ENCODE peak calls at places on chromosomes 6 and 20, in seven cellular contexts. F is fibroblast of the aortic adventitia, W is GM20000, E is HFFc6, K is A549, M is coronary artery, V is stomach. X is an unnamed sample.

GRCh38 chr6:143279385-143279784 is 171.1 kb downstream of the ADAT2 start:
- DNase-seq in V (no peak), K (peak; percentile 26), F (peak; percentile 12), M (no peak), E (no peak), W (peak; percentile 28), X (peak; percentile 30)

GRCh38 chr6:83758533-83758932 is 49.6 kb upstream of the SNAP91 start:
- DNase-seq in F (no peak), W (no peak), M (no peak), E (no peak), V (no peak), K (no peak), X (no peak)

GRCh38 chr6:121033091-121033490 is 301.2 kb downstream of the TBC1D32 start:
- DNase-seq in F (no peak), M (no peak), V (no peak), K (no peak), W (no peak), E (no peak), X (no peak)

GRCh38 chr20:63653041-63653973 is at the start of gene STMN3:
- DNase-seq in V (peak; percentile 84), E (peak; percentile 41), W (peak; percentile 87), M (peak; percentile 85), K (peak; percentile 74), F (peak; percentile 87), X (peak; percentile 87)

GRCh38 chr6:38459291-38459690 is 180.4 kb downstream of the BTBD9 start:
- DNase-seq in W (no peak), V (no peak), M (no peak), F (peak; percentile 7), E (no peak), K (peak; percentile 1), X (no peak)

GRCh38 chr6:150395388-150396009 is 26.7 kb downstream of the IYD start:
- DNase-seq in V (no peak), K (peak; percentile 61), E (peak; percentile 52), M (no peak), W (peak; percentile 55), F (peak; percentile 65), X (peak; percentile 52)

GRCh38 chr20:3786126-3786484 is 435 bp downstream of the CENPB start:
- DNase-seq in K (peak; percentile 80), E (peak; percentile 51), V (peak; percentile 45), M (no peak), W (peak; percentile 73), F (peak; percentile 58), X (peak; percentile 54)

GRCh38 chr6:128307671-128308070 is 212.7 kb downstream of the PTPRK start:
- DNase-seq in K (no peak), W (no peak), M (no peak), F (peak; percentile 13), E (no peak), V (no peak), X (no peak)

GRCh38 chr6:129390900-129391299 is 319.1 kb downstream of the ARHGAP18 start:
- DNase-seq in K (no peak), V (no peak), M (no peak), F (no peak), W (no peak), E (no peak), X (no peak)

GRCh38 chr6:143288923-143289322 is 161.6 kb downstream of the ADAT2 start:
- DNase-seq in V (no peak), E (no peak), K (no peak), F (no peak), M (no peak), W (no peak), X (no peak)

GRCh38 chr6:127206531-127207065 is 60.1 kb upstream of the RNF146 start:
- DNase-seq in M (no peak), F (no peak), V (no peak), E (peak; percentile 26), K (no peak), W (no peak), X (no peak)

GRCh38 chr6:166502453-166502852 is 84.0 kb downstream of the RAMACL start:
- DNase-seq in W (no peak), E (no peak), F (no peak), V (no peak), M (no peak), K (no peak), X (no peak)

GRCh38 chr6:87364602-87365252 is 20.1 kb downstream of the C6orf163 start:
- DNase-seq in K (no peak), V (no peak), F (no peak), E (no peak), M (no peak), W (no peak), X (no peak)

DNA sequence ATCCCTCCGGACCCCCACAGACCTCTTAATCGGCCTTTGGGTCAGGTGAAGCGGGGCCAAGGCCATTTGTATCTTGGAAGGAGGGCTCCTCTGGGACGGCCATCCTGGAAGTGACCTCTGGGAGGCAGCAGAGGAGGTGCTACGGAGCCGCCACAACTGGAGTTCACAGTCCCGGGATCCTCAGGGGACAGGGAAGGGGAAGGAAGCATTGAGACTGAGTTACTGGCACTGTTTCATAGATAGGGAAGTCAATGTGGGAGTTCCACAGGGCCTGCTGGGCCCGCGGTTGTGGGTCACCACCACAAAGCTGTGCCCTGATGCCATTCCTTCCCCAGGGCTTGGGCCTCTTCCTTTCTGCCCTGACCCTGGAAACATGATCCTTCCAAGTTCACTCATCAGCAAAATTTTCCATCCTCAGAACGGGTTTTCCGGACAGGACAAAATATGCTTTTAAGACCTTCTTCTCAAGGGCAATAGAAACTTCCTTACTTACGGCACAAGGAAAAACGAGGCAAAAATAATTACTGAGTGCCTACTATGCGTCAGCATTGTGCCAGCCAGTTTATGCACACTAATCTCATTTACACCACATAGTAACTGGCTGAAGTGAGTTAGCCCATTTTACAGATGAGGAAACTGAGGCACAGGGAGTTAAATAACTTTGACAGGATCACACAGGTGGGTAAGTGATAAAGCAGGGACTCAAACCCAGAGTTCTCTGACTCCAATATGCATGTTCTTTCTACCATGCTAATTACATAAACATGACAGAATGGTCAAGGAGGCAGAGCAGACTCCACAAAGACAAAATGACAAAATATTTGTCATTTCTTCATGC is 143.8 kb downstream of the UNC5CL start:
- DNase-seq in V (peak; percentile 59), E (peak; percentile 64), F (peak; percentile 44), K (peak; percentile 76), W (no peak), M (peak; percentile 67), X (peak; percentile 69)
- TF ChIP-seq CTCF in V (peak; percentile 43), E (peak; percentile 81), F (peak; percentile 66), K (peak; percentile 64), W (no peak), M (peak; percentile 38), X (peak; percentile 49)

GRCh38 chr6:56481957-56482356 is 160.7 kb downstream of the DST start:
- DNase-seq in K (no peak), E (no peak), V (no peak), W (no peak), M (no peak), F (no peak), X (no peak)

GRCh38 chr6:56478202-56478601 is 164.5 kb downstream of the DST start:
- DNase-seq in F (no peak), W (no peak), K (no peak), V (no peak), E (no peak), M (no peak), X (no peak)

GRCh38 chr6:56480246-56480645 is 162.4 kb downstream of the DST start:
- DNase-seq in F (no peak), V (no peak), E (no peak), W (no peak), M (no peak), K (no peak), X (no peak)

GRCh38 chr6:56477241-56477640 is 165.4 kb downstream of the DST start:
- DNase-seq in K (no peak), M (no peak), V (no peak), E (no peak), F (no peak), W (no peak), X (no peak)

DNA sequence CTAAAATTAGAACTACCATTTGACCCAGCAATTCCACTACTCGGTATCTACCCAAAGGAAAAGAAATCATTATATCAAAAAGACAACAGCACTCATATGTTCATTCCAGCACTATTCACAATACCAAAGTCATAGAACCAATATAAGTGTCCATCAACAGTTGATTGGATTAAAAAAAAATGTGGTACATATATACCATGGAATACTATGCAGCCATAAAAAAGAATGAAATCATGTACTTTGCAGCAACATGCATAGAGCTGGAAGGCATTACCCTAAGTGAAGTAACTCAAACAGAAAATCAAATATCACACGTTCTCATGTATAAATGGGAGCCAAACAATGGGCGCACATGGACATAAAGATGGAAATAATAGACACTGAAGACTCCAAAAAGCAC is 163.3 kb downstream of the DST start:
- DNase-seq in M (no peak), E (no peak), V (no peak), W (no peak), K (no peak), F (no peak), X (no peak)
- TF ChIP-seq CTCF in M (no peak), E (no peak), V (no peak), W (no peak), K (no peak), F (no peak), X (no peak)

DNA sequence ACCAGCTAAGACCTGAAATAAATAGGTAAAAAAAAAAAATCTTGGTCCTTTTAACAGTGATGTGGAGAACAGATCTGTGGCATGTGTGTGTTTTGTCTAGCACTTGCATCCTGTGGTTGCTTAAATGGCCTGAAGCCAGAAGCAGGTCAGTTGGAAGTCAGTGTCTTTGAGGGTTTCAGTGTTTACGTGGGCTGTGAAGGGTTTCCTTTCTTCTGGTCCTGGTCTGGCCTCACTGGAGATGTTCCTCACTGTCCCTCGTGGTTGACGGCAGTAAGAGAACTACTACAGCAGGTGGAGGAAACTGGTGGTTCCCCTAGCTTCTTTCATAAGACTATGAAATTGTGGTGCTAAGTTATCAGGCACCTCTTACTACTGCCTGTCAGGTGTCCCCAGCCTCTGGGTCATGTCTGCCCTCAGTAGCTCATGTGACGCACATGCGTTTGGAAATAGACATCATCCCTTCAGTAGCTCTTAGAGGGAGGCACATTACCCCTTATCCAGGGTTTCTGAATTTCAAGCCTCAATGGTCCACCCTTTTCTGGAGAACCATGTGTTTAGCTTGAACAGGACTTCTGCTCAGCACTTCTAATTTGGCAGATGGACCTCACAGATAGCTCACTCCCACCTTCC is 59.4 kb upstream of the SCP2D1 start:
- DNase-seq in E (no peak), M (no peak), W (peak; percentile 72), F (no peak), K (no peak), V (no peak), X (no peak)
- TF ChIP-seq CTCF in E (no peak), M (no peak), W (no peak), F (no peak), K (no peak), V (no peak), X (no peak)

DNA sequence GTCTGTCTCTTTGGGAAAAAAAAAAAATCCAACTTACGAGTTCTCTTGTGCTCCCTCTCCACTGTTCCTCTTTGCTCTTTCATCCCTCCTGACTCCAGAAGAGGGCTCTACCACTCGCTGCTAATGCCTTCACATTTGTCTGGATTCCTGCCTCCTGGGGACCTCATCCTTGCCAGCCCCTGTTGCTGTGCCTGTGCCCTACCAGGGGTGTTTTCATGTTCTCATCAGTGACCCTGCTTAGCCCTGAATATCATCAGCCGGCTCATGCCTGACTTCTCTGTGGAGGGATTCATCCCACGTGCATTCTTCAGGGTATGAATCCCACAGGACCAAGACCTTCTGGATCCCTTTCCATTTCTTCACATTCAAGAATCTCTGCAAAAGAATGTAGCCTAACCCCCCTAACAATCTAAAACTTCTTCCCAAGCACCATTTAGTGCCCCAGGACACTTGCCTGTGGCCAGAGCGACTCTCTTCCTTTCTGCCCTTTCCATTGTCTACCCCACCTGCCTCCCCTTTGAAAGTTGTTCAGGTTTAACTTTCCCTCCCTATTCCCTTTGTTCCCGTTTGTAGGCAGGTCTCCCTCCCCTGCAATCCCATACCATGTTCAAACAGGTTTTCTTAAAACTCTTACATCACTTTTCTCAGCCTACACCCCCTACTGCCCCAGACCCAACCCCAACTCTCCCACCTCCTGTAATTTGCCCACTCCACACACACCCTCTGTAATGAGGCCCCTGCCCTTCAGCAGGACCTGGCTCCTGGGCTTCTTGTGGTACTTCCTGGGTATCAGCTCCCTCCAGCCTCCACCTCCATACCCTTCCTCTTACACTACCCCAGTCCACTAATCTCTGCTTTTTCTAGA is 50.2 kb downstream of the RREB1 start:
- DNase-seq in F (peak; percentile 28), W (no peak), K (no peak), E (peak; percentile 60), V (no peak), M (no peak), X (no peak)
- TF ChIP-seq CTCF in F (no peak), W (no peak), K (no peak), E (peak; percentile 27), V (no peak), M (no peak), X (no peak)